ENCODE peak calls at places on chromosomes 13 and 19, in four cellular contexts. C, Z, G and F are unnamed samples. For H3K4me1, the result is how much of the 10 kb centered on the place peaks cover.

GRCh38 chr19:19628499-19629134 is 597 bp upstream of the LPAR2 start:
- DNase-seq in C (no peak), Z (peak), G (no peak), F (no peak)

GRCh38 chr13:26062853-26063444 is 11.1 kb upstream of the SHISA2 start:
- DNase-seq in Z (peak), C (no peak), G (no peak), F (no peak)

GRCh38 chr13:27556109-27556508 is 64.2 kb downstream of the LNX2 start:
- DNase-seq in Z (no peak), C (no peak), G (no peak), F (peak)

GRCh38 chr13:37715606-37716015 is 117.0 kb upstream of the POSTN start:
- DNase-seq in Z (no peak), G (no peak), C (no peak), F (no peak)

GRCh38 chr19:48329167-48329891 is 4.0 kb downstream of the EMP3 start:
- DNase-seq in Z (peak), C (no peak), G (peak), F (no peak)

GRCh38 chr13:39297023-39297422 is 258.8 kb downstream of the NHLRC3 start:
- DNase-seq in C (no peak), Z (no peak), G (no peak), F (no peak)

GRCh38 chr19:46408611-46409039 is 4.7 kb downstream of the CCDC8 start:
- DNase-seq in C (peak), G (no peak), Z (no peak), F (peak)

GRCh38 chr19:58274771-58275199 is 4.0 kb upstream of the ZNF8 start:
- DNase-seq in C (no peak), Z (no peak), G (no peak), F (no peak)

GRCh38 chr19:46378268-46378667 is 31.4 kb downstream of the PPP5C start:
- DNase-seq in C (no peak), Z (no peak), G (no peak), F (no peak)

GRCh38 chr13:50449465-50449864 is 394.0 kb downstream of the DLEU7 start:
- DNase-seq in C (no peak), Z (no peak), G (no peak), F (no peak)

GRCh38 chr13:27978301-27978968 is 9.3 kb upstream of the CDX2 start:
- DNase-seq in G (no peak), Z (no peak), C (no peak), F (no peak)

GRCh38 chr13:80452279-80452678 is 111.4 kb upstream of the SPRY2 start:
- DNase-seq in Z (no peak), C (no peak), G (no peak), F (no peak)

GRCh38 chr19:10593820-10594637 is 6.9 kb upstream of the AP1M2 start:
- DNase-seq in C (no peak), Z (no peak), G (no peak), F (no peak)

GRCh38 chr13:30905932-30906383 is at the start of gene MEDAG:
- DNase-seq in C (peak), Z (no peak), G (no peak), F (peak)

GRCh38 chr13:26024558-26024957 is 27.3 kb downstream of the SHISA2 start:
- DNase-seq in Z (no peak), C (no peak), G (no peak), F (no peak)

GRCh38 chr13:46386996-46387851 is at the start of gene RUBCNL:
- DNase-seq in G (no peak), C (peak), Z (peak), F (no peak)

GRCh38 chr19:57558525-57558924 is 1.1 kb downstream of the ZNF550 start:
- DNase-seq in Z (no peak), C (no peak), G (no peak), F (no peak)

GRCh38 chr19:58034476-58034790 is 608 bp downstream of the ZSCAN1 start:
- DNase-seq in Z (no peak), C (no peak), G (no peak), F (no peak)

GRCh38 chr19:15161028-15161984 is 39.5 kb downstream of the NOTCH3 start:
- DNase-seq in G (no peak), C (no peak), Z (no peak), F (no peak)

GRCh38 chr19:33673258-33673875 is 51.6 kb downstream of the CHST8 start:
- DNase-seq in G (no peak), C (peak), Z (no peak), F (no peak)

GRCh38 chr13:47258384-47258783 is 361.5 kb upstream of the HTR2A start:
- DNase-seq in G (no peak), Z (no peak), C (no peak), F (no peak)

GRCh38 chr13:87999141-87999765 is 328.1 kb downstream of the SLITRK5 start:
- DNase-seq in G (no peak), Z (no peak), C (no peak), F (no peak)

GRCh38 chr19:7869453-7869909 is 4.7 kb downstream of the PRR36 start:
- DNase-seq in G (peak), Z (peak), C (peak), F (peak)

GRCh38 chr13:45718063-45718462 is 15.9 kb downstream of the CBY2 start:
- DNase-seq in G (no peak), Z (peak), C (no peak), F (no peak)

GRCh38 chr19:20278342-20278741 is 111.3 kb downstream of the ZNF486 start:
- DNase-seq in C (no peak), Z (no peak), G (no peak), F (no peak)

GRCh38 chr13:50850445-50850844 is 7.0 kb upstream of the DLEU7 start:
- DNase-seq in Z (no peak), G (no peak), C (no peak), F (no peak)

GRCh38 chr19:16217671-16218464 is 20.2 kb downstream of the AP1M1 start:
- DNase-seq in C (no peak), Z (no peak), G (no peak), F (no peak)

GRCh38 chr13:109694972-109695371 is 91.4 kb downstream of the IRS2 start:
- DNase-seq in Z (peak), G (no peak), C (no peak), F (no peak)

GRCh38 chr13:28493740-28494536 is 990 bp downstream of the FLT1 start:
- DNase-seq in Z (no peak), G (no peak), C (peak), F (peak)

GRCh38 chr19:5642204-5642603 is 19.3 kb downstream of the SAFB start:
- DNase-seq in Z (no peak), C (no peak), G (no peak), F (no peak)

GRCh38 chr19:1173845-1174809 is at the start of gene SBNO2:
- DNase-seq in C (peak), Z (peak), G (peak), F (peak)
- H3K27ac ChIP-seq in C (peak), Z (peak), G (peak), F (peak)

GRCh38 chr19:42276284-42276683 is 7.2 kb downstream of the CIC start:
- DNase-seq in G (no peak), C (no peak), Z (no peak), F (peak)

GRCh38 chr19:42275517-42275916 is 6.5 kb downstream of the CIC start:
- DNase-seq in Z (no peak), C (no peak), G (no peak), F (no peak)

GRCh38 chr19:42274065-42274682 is 5.1 kb downstream of the CIC start:
- DNase-seq in C (no peak), G (no peak), Z (no peak), F (peak)

GRCh38 chr19:42273407-42274064 is 4.5 kb downstream of the CIC start:
- DNase-seq in C (no peak), Z (no peak), G (no peak), F (no peak)

DNA sequence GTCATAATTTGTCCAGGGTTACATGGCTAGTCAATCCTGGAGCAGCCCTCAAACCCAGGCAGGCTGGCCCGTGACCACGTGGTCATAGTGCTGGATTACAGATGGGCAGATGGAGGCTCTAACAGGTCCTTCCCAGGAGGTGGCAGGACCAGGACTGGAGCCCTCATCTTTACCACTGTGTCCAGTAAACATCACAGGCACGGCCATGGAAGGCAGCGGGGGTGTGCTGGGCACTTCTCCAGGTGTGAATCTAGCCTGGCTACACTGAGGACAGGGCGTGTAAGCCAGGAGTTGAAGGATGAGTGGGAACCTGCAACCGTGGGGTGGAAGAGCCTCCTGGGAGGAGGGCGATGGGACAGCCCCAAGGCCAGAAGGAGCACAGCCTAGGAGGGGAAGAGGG is 6.1 kb downstream of the CIC start:
- DNase-seq in C (no peak), G (no peak), Z (no peak), F (peak)
- H3K4me1 ChIP-seq in C (half or more), G (half or more), Z (half or more), F (half or more)

DNA sequence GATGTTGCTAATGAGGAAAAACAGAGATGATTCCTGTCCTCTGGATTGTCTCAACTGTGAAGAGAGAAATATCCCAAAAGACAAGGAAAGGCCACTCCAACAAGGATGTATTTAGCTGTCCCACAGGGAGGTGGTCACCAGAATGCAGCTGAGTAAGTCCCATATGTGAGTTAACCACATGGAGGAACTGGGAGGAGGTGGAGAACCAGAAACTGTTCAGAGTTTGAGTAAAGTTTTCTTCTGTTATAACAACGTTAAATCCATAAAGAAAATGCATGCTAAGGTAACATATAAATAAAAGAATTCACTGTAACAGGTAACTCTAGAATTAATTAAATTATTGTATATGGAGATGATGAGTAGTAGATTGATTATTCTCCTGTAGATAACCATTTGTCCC is 5.3 kb downstream of the ZNF763 start:
- DNase-seq in Z (no peak), G (no peak), C (no peak), F (no peak)
- H3K27ac ChIP-seq in Z (no peak), G (no peak), C (no peak), F (no peak)

GRCh38 chr19:45256836-45257235 is 5.8 kb downstream of the MARK4 start:
- DNase-seq in C (no peak), G (no peak), Z (no peak), F (no peak)
- H3K4me1 ChIP-seq in C (under half), G (under half), Z (under half), F (under half)

GRCh38 chr13:35881360-35881759 is 249.8 kb downstream of the DCLK1 start:
- DNase-seq in C (no peak), Z (no peak), G (no peak), F (no peak)
- H3K27ac ChIP-seq in C (no peak), Z (no peak), G (no peak), F (no peak)

DNA sequence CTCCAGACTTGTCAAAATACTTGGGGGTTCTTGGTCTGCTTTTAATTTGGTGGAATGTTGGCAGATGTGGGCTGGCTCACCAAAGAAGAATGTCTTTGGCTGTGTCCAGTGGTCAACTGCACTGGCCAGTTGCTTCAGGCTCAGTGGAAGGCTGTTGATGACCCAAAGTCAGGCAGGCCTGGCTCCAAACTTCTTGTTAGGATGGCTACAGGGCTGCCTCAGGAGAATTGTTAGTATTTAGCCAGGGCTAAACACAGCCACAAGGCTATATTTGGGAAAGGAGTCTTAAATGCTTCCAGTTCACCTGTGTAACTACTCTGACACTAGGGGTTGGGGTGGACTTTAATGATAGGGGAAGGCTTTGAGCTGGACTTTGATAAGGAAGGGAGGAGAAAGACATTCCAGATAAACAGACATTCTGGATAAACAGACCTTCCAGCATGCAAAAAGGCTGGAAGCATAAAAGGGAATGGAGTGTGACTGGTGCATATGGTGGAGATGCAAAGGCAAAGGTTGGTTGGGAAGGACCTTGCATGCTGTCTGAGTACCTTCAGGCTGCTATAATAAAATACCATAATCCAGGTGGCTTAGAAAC is 116.8 kb downstream of the FOXO1 start:
- DNase-seq in Z (no peak), C (no peak), G (no peak), F (no peak)
- H3K4me1 ChIP-seq in Z (under half), C (under half), G (under half), F (under half)

GRCh38 chr19:17292301-17293074 is 10.7 kb downstream of the ABHD8 start:
- DNase-seq in Z (peak), C (peak), G (peak), F (peak)
- H3K27ac ChIP-seq in Z (peak), C (peak), G (no peak), F (no peak)

DNA sequence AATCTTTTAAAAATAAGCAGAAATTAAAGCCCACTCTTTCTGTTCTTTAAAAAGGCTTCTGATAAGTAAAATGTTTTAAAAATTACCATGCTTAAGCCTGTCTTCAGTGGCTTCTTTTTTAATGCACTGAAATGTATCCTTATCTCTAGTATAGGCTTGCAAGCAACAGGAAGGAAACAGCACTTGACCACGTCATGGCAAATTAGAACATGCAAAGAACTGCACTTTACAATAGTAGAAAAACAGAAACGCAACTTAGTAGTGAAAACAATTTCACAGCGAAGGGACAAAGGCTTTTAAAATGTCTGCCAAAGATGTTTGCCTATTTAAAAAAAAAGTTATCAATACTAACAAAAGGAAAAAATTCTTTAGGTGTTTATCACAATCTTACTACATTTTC is 36.3 kb downstream of the ELF1 start:
- DNase-seq in Z (peak), G (peak), C (no peak), F (no peak)
- H3K4me1 ChIP-seq in Z (half or more), G (under half), C (half or more), F (half or more)

GRCh38 chr13:20518652-20519051 is 7.0 kb downstream of the CRYL1 start:
- DNase-seq in C (no peak), Z (no peak), G (no peak), F (no peak)

GRCh38 chr13:20525144-20525600 is 485 bp downstream of the CRYL1 start:
- DNase-seq in G (peak), C (peak), Z (peak), F (peak)

GRCh38 chr13:20514866-20515265 is 10.8 kb downstream of the CRYL1 start:
- DNase-seq in C (no peak), Z (no peak), G (no peak), F (no peak)

GRCh38 chr13:20521388-20521787 is 4.3 kb downstream of the CRYL1 start:
- DNase-seq in C (no peak), G (no peak), Z (no peak), F (no peak)

DNA sequence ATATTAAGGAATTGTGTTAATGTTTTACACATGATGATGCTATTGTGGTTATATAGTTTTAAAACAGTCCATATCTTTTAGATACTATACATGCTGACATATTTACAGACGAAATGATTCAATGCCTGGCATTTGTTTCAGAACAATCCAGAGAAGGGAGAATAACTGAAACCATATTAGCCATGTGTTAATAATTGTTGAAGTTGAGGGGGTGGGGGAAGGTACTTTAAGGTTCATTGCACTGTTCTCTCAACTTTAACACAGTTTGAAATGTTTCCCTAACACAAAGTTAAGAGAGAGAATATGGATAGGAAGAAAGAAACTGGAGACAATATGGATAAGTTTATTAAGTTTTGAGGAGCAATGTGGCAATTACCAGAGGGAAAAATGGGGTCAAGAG is 5.8 kb downstream of the CRYL1 start:
- DNase-seq in G (no peak), Z (no peak), C (no peak), F (no peak)
- H3K27ac ChIP-seq in G (no peak), Z (no peak), C (no peak), F (no peak)

GRCh38 chr19:1756264-1756663 is 3.0 kb downstream of the ONECUT3 start:
- DNase-seq in C (no peak), G (no peak), Z (no peak), F (no peak)
- H3K4me1 ChIP-seq in C (under half), G (under half), Z (under half), F (under half)